ENCODE peak calls at places on chromosomes 3 and 15, in four cellular contexts. One of them, this sample, is unnamed.

GRCh38 chr3:188469228-188469885 is 315.4 kb downstream of the LPP start:
- DNase-seq in left lung: no peak
- DNase-seq in MCF 10A: peak
- DNase-seq in pancreas: no peak
- DNase-seq in this sample: no peak

GRCh38 chr3:32045091-32045964 is 61.1 kb upstream of the GPD1L start:
- DNase-seq in left lung: peak
- DNase-seq in pancreas: peak
- DNase-seq in MCF 10A: peak
- DNase-seq in this sample: no peak

GRCh38 chr15:34650177-34650576 is 66.7 kb upstream of the GOLGA8B start:
- DNase-seq in left lung: no peak
- DNase-seq in MCF 10A: no peak
- DNase-seq in pancreas: no peak
- DNase-seq in this sample: no peak

GRCh38 chr15:59687831-59688230 is 1.3 kb downstream of the BNIP2 start:
- DNase-seq in MCF 10A: peak
- DNase-seq in left lung: no peak
- DNase-seq in pancreas: no peak
- DNase-seq in this sample: peak

GRCh38 chr3:109336272-109336957 is 931 bp downstream of the DPPA4 start:
- DNase-seq in MCF 10A: no peak
- DNase-seq in left lung: no peak
- DNase-seq in pancreas: no peak
- DNase-seq in this sample: no peak

GRCh38 chr3:73614385-73614784 is 10.4 kb downstream of the PDZRN3 start:
- DNase-seq in MCF 10A: peak
- DNase-seq in pancreas: peak
- DNase-seq in left lung: no peak
- DNase-seq in this sample: no peak

GRCh38 chr3:83523470-83524073 is 1435.2 kb upstream of the CADM2 start:
- DNase-seq in left lung: no peak
- DNase-seq in MCF 10A: peak
- DNase-seq in pancreas: peak
- DNase-seq in this sample: no peak

GRCh38 chr3:66138336-66139234 is 82.2 kb upstream of the SLC25A26 start:
- DNase-seq in MCF 10A: peak
- DNase-seq in left lung: no peak
- DNase-seq in pancreas: peak
- DNase-seq in this sample: no peak

GRCh38 chr15:74275957-74276356 is 39.8 kb downstream of the CCDC33 start:
- DNase-seq in pancreas: no peak
- DNase-seq in MCF 10A: peak
- DNase-seq in left lung: no peak
- DNase-seq in this sample: no peak

GRCh38 chr3:65685621-65686020 is 353.1 kb downstream of the MAGI1 start:
- DNase-seq in pancreas: no peak
- DNase-seq in MCF 10A: no peak
- DNase-seq in left lung: no peak
- DNase-seq in this sample: no peak

GRCh38 chr15:73330206-73331051 is 38.3 kb downstream of the HCN4 start:
- DNase-seq in left lung: no peak
- DNase-seq in MCF 10A: no peak
- DNase-seq in pancreas: no peak
- DNase-seq in this sample: peak

GRCh38 chr15:90465140-90465929 is 64.4 kb upstream of the CRTC3 start:
- DNase-seq in pancreas: no peak
- DNase-seq in MCF 10A: peak
- DNase-seq in left lung: no peak
- DNase-seq in this sample: no peak

GRCh38 chr3:30779686-30780287 is 114.7 kb downstream of the GADL1 start:
- DNase-seq in left lung: no peak
- DNase-seq in MCF 10A: peak
- DNase-seq in pancreas: no peak
- DNase-seq in this sample: no peak

GRCh38 chr3:130088061-130088460 is 6.4 kb downstream of the ALG1L2 start:
- DNase-seq in MCF 10A: no peak
- DNase-seq in pancreas: no peak
- DNase-seq in left lung: no peak
- DNase-seq in this sample: no peak

GRCh38 chr3:112653209-112653871 is 12.4 kb upstream of the CCDC80 start:
- DNase-seq in MCF 10A: peak
- DNase-seq in left lung: no peak
- DNase-seq in pancreas: no peak
- DNase-seq in this sample: no peak

GRCh38 chr15:98943609-98944111 is 63.9 kb downstream of the PGPEP1L start:
- DNase-seq in MCF 10A: no peak
- DNase-seq in left lung: no peak
- DNase-seq in pancreas: no peak
- DNase-seq in this sample: no peak

GRCh38 chr15:27833178-27833577 is 265.9 kb downstream of the OCA2 start:
- DNase-seq in MCF 10A: no peak
- DNase-seq in pancreas: no peak
- DNase-seq in left lung: no peak
- DNase-seq in this sample: no peak

GRCh38 chr3:12351145-12351544 is 62.3 kb downstream of the PPARG start:
- DNase-seq in left lung: no peak
- DNase-seq in MCF 10A: peak
- DNase-seq in pancreas: no peak
- DNase-seq in this sample: peak

GRCh38 chr15:37112963-37113362 is 12.6 kb upstream of the MEIS2 start:
- DNase-seq in left lung: no peak
- DNase-seq in pancreas: no peak
- DNase-seq in MCF 10A: no peak
- DNase-seq in this sample: no peak

GRCh38 chr3:145692751-145693150 is 468.2 kb downstream of the PLOD2 start:
- DNase-seq in MCF 10A: no peak
- DNase-seq in left lung: no peak
- DNase-seq in pancreas: no peak
- DNase-seq in this sample: no peak

GRCh38 chr3:57158813-57159678 is 6.1 kb downstream of the IL17RD start:
- DNase-seq in pancreas: no peak
- DNase-seq in left lung: no peak
- DNase-seq in MCF 10A: no peak
- DNase-seq in this sample: no peak

GRCh38 chr3:30548605-30549004 is 57.8 kb upstream of the TGFBR2 start:
- DNase-seq in MCF 10A: peak
- DNase-seq in left lung: no peak
- DNase-seq in pancreas: peak
- DNase-seq in this sample: no peak

GRCh38 chr3:14465425-14465824 is 63.0 kb downstream of the SLC6A6 start:
- DNase-seq in pancreas: no peak
- DNase-seq in left lung: no peak
- DNase-seq in MCF 10A: no peak
- DNase-seq in this sample: no peak

GRCh38 chr15:90906181-90906849 is 3.2 kb downstream of the MAN2A2 start:
- DNase-seq in pancreas: peak
- DNase-seq in MCF 10A: no peak
- DNase-seq in left lung: no peak
- DNase-seq in this sample: no peak

GRCh38 chr15:48811325-48811938 is 563 bp upstream of the CEP152 start:
- DNase-seq in left lung: no peak
- DNase-seq in pancreas: peak
- DNase-seq in MCF 10A: no peak
- DNase-seq in this sample: no peak

GRCh38 chr3:137763594-137763938 is 549 bp upstream of the SOX14 start:
- DNase-seq in left lung: no peak
- DNase-seq in pancreas: no peak
- DNase-seq in MCF 10A: no peak
- DNase-seq in this sample: no peak

GRCh38 chr3:191383104-191383503 is 52.8 kb upstream of the UTS2B start:
- DNase-seq in MCF 10A: no peak
- DNase-seq in pancreas: no peak
- DNase-seq in left lung: no peak
- DNase-seq in this sample: no peak

GRCh38 chr3:50617096-50617791 is at the start of gene MAPKAPK3:
- DNase-seq in left lung: no peak
- DNase-seq in pancreas: no peak
- DNase-seq in MCF 10A: peak
- DNase-seq in this sample: no peak

GRCh38 chr3:174821477-174821876 is 37.7 kb upstream of the NAALADL2 start:
- DNase-seq in MCF 10A: no peak
- DNase-seq in pancreas: no peak
- DNase-seq in left lung: no peak
- DNase-seq in this sample: no peak

GRCh38 chr3:98359993-98360675 is 6.5 kb downstream of the OR5K4 start:
- DNase-seq in left lung: no peak
- DNase-seq in pancreas: no peak
- DNase-seq in MCF 10A: peak
- DNase-seq in this sample: no peak

GRCh38 chr15:38514601-38515000 is 50.0 kb downstream of the RASGRP1 start:
- DNase-seq in left lung: no peak
- DNase-seq in MCF 10A: no peak
- DNase-seq in pancreas: no peak
- DNase-seq in this sample: no peak

DNA sequence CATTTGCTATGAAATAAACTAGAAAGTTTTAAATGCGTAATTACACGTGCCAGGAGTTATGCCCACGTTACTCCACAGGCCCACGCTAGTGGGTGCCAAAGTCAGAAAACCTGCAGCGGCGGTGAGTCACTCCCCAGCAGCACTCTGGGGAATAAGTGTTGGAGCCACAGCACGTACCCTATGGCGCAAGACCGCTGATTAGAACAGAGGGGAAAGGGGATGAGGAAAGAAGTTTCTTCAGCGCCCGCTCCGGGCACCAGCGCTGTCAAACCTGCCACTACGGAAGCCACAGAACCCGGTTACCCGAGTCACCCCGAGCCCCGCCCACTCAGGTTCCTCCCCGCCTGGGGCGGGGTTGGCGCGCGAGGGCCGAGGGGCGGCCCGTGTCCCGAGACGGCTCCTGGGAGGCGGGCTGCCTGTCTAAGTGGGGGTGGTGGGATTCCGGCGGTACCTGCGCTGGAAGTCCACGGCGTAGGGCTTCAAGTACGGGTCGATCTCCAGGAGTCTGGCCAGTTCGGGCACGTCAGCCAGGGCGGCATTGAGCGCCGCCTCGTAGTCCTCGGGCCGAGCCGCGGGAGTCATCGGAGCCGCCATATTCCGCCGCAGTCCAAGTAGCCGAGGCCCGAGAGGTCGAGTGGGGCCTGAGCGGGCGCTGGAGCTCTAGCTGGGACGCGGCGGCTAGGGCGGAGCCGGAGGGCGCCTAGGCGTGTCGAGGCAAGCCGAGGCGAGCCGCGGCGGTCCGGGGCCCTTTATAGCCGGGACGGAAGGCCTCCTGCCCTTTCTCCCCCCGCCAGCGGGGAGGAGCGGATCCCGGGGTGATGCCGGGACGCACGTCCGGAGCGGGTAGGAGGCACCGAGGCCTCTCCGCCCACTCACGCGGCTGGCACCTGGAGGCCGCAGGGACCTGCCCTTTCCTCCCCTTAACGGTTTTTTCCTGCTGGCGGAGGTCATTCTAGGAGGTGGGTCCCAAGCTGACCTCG is at the start of gene GBE1:
- DNase-seq in left lung: peak
- DNase-seq in MCF 10A: peak
- DNase-seq in pancreas: peak
- DNase-seq in this sample: peak
- TF ChIP-seq CTCF in left lung: peak
- TF ChIP-seq CTCF in MCF 10A: peak
- TF ChIP-seq CTCF in pancreas: no peak
- TF ChIP-seq CTCF in this sample: peak

GRCh38 chr3:62051506-62051905 is 321.8 kb downstream of the FEZF2 start:
- DNase-seq in MCF 10A: peak
- DNase-seq in pancreas: peak
- DNase-seq in left lung: no peak
- DNase-seq in this sample: no peak
- TF ChIP-seq CTCF in MCF 10A: peak
- TF ChIP-seq CTCF in pancreas: no peak
- TF ChIP-seq CTCF in left lung: no peak
- TF ChIP-seq CTCF in this sample: no peak

DNA sequence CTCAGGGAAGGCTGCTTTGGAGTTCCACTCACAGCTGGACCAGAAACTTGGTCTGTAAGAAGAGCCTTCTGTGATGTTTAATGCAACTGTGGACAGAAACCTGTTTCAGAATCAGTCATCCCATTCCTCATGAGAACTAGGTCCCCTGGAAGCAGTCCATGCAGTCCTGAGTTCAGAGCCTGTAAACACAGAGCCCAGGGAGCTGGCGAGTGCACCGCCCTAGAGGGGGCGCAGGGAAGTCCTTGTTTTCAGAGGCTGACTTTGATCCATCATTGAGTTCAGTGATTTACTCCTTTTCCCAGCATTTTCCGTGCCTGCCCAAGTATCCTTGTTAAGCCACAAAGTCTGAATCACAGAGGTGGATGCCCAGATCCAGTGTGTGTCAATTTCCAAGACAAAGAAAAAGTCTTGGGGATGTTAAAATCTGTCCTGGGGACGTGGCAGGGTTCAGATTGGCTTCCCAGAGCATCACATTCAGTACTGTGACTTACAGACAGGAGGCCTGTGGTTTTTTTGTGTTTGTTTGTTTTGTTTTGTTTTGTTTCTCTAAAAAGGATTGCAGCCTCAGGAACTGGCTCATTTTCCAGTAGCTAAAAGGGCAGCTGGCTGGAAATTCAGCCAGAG is 9.8 kb upstream of the TXNRD3 start:
- DNase-seq in pancreas: no peak
- DNase-seq in MCF 10A: peak
- DNase-seq in left lung: no peak
- DNase-seq in this sample: no peak
- TF ChIP-seq CTCF in pancreas: no peak
- TF ChIP-seq CTCF in MCF 10A: no peak
- TF ChIP-seq CTCF in left lung: no peak
- TF ChIP-seq CTCF in this sample: no peak

GRCh38 chr3:33915796-33916589 is 117.6 kb downstream of the PDCD6IP start:
- DNase-seq in left lung: no peak
- DNase-seq in pancreas: no peak
- DNase-seq in MCF 10A: peak
- DNase-seq in this sample: no peak
- TF ChIP-seq CTCF in left lung: no peak
- TF ChIP-seq CTCF in pancreas: no peak
- TF ChIP-seq CTCF in MCF 10A: no peak
- TF ChIP-seq CTCF in this sample: no peak

DNA sequence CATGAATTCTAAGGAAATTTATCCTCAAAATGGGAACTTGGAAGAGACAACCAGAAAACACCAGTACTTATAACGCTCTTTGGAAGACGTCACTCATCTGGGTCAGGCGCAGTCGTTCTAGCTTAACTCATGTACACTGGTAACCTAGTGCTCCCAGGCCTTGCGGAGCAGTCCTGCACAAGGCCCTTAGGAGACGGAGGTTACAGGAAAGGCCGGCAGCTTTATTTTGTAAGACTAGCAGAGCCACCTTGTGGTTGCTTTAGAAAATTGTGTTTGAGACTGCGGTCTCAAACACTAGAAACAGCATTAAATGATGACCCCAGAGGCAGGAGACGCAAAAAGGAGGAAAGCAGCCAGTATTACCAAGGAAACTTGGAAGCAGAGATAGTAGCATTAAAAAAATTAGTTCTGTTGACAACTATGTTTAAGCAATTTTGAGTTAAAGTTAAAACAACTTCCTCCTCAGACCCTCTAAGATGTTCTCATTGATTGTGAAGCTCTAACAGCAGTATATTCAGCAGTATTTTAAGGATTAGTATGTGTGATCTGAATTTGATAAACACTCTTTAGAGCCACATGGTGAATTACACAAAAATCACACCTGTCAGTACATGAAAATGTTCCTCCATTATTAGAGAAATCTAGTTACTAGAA is 141.9 kb upstream of the C2CD4B start:
- DNase-seq in left lung: peak
- DNase-seq in MCF 10A: peak
- DNase-seq in pancreas: peak
- DNase-seq in this sample: no peak
- TF ChIP-seq CTCF in left lung: peak
- TF ChIP-seq CTCF in MCF 10A: peak
- TF ChIP-seq CTCF in pancreas: peak
- TF ChIP-seq CTCF in this sample: peak

This sample was measured in CD14-positive monocyte.